ENCODE peak calls at places on chromosomes 3 and 15, in six cellular contexts. One of them, this sample, is unnamed.

GRCh38 chr3:72338082-72338941 is 509.9 kb downstream of the SHQ1 start:
- DNase-seq in SK-N-SH: no peak
- DNase-seq in K562: no peak
- DNase-seq in GM12878: no peak
- DNase-seq in HepG2: no peak
- DNase-seq in HCT116: peak; percentile 12
- DNase-seq in this sample: peak; percentile 23

GRCh38 chr3:141231923-141232861 is 567 bp downstream of the PXYLP1 start:
- DNase-seq in GM12878: no peak
- DNase-seq in SK-N-SH: peak; percentile 67
- DNase-seq in HCT116: no peak
- DNase-seq in HepG2: no peak
- DNase-seq in K562: peak; percentile 46
- DNase-seq in this sample: no peak

GRCh38 chr3:103295974-103296570 is 861.3 kb downstream of the ZPLD1 start:
- DNase-seq in K562: no peak
- DNase-seq in HCT116: peak; percentile 19
- DNase-seq in HepG2: peak; percentile 5
- DNase-seq in GM12878: no peak
- DNase-seq in SK-N-SH: peak; percentile 5
- DNase-seq in this sample: peak; percentile 18

GRCh38 chr3:18635215-18635614 is 210.1 kb upstream of the SATB1 start:
- DNase-seq in GM12878: no peak
- DNase-seq in SK-N-SH: no peak
- DNase-seq in HCT116: no peak
- DNase-seq in HepG2: no peak
- DNase-seq in K562: no peak
- DNase-seq in this sample: no peak

GRCh38 chr3:46660543-46661523 is 32.6 kb downstream of the ALS2CL start:
- DNase-seq in GM12878: no peak
- DNase-seq in SK-N-SH: peak; percentile 27
- DNase-seq in HepG2: no peak
- DNase-seq in HCT116: no peak
- DNase-seq in K562: no peak
- DNase-seq in this sample: no peak

GRCh38 chr3:58202917-58203360 is 7.8 kb downstream of the DNASE1L3 start:
- DNase-seq in HepG2: no peak
- DNase-seq in SK-N-SH: no peak
- DNase-seq in HCT116: no peak
- DNase-seq in GM12878: peak; percentile 72
- DNase-seq in K562: no peak
- DNase-seq in this sample: no peak

GRCh38 chr15:51876169-51876568 is 46.7 kb downstream of the TMOD3 start:
- DNase-seq in HepG2: no peak
- DNase-seq in K562: no peak
- DNase-seq in SK-N-SH: no peak
- DNase-seq in GM12878: no peak
- DNase-seq in HCT116: no peak
- DNase-seq in this sample: no peak

GRCh38 chr3:142275856-142276255 is 50.5 kb upstream of the GK5 start:
- DNase-seq in HepG2: no peak
- DNase-seq in HCT116: no peak
- DNase-seq in K562: no peak
- DNase-seq in SK-N-SH: no peak
- DNase-seq in GM12878: no peak
- DNase-seq in this sample: no peak

GRCh38 chr3:156418428-156418827 is 136.5 kb downstream of the SSR3 start:
- DNase-seq in HCT116: no peak
- DNase-seq in SK-N-SH: no peak
- DNase-seq in GM12878: no peak
- DNase-seq in K562: no peak
- DNase-seq in HepG2: no peak
- DNase-seq in this sample: no peak

GRCh38 chr3:129596194-129597086 is 10.0 kb downstream of the PLXND1 start:
- DNase-seq in K562: peak; percentile 35
- DNase-seq in HCT116: no peak
- DNase-seq in HepG2: peak; percentile 91
- DNase-seq in GM12878: no peak
- DNase-seq in SK-N-SH: peak; percentile 64
- DNase-seq in this sample: peak; percentile 44

DNA sequence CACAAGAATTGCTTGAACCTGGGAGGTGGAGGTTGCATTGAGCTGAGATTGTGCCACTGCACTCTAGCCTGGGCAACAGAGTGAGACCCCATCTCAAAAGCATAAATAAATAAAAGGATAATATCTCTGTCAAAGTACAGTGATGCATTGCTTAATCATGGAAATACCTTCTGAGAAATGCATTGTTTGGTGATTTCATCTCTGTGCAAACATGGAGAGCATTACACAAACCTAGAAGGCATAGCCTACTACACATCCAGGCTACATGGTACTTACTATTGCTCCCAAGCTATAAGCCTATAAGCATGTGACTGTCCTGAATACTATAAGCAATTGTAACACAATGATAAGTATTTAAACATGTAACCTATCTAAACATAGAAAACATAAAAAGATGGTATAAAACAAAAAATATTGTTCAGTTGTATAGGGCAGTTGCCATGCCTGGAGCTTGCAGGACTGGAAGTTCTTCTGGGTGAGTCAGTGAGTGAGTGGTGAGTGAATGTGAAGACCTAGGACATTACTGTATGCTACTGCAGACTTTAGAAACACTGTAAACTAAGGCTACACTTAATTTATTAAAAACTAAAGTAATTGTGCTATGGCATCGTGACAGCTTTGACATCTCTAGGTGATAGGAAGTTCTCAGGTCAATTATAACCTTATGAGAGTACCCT is 93.6 kb upstream of the SNRPN start:
- DNase-seq in GM12878: no peak
- DNase-seq in K562: no peak
- DNase-seq in HepG2: no peak
- DNase-seq in SK-N-SH: no peak
- DNase-seq in HCT116: no peak
- DNase-seq in this sample: no peak
- TF ChIP-seq REST in GM12878: no peak
- TF ChIP-seq REST in K562: no peak
- TF ChIP-seq REST in HepG2: no peak
- TF ChIP-seq REST in SK-N-SH: no peak
- TF ChIP-seq REST in HCT116: no peak
- TF ChIP-seq REST in this sample: no peak

GRCh38 chr3:149816986-149817385 is 4.0 kb downstream of the RNF13 start:
- DNase-seq in GM12878: no peak
- DNase-seq in HepG2: no peak
- DNase-seq in K562: no peak
- DNase-seq in SK-N-SH: no peak
- DNase-seq in HCT116: no peak
- DNase-seq in this sample: no peak

GRCh38 chr3:149816326-149816725 is 3.3 kb downstream of the RNF13 start:
- DNase-seq in GM12878: no peak
- DNase-seq in SK-N-SH: no peak
- DNase-seq in HCT116: no peak
- DNase-seq in K562: no peak
- DNase-seq in HepG2: no peak
- DNase-seq in this sample: no peak

GRCh38 chr3:149815728-149816127 is 2.7 kb downstream of the RNF13 start:
- DNase-seq in HCT116: no peak
- DNase-seq in GM12878: no peak
- DNase-seq in K562: no peak
- DNase-seq in HepG2: no peak
- DNase-seq in SK-N-SH: no peak
- DNase-seq in this sample: no peak

GRCh38 chr3:149813367-149814281 is 609 bp downstream of the RNF13 start:
- DNase-seq in HCT116: no peak
- DNase-seq in GM12878: no peak
- DNase-seq in K562: peak; percentile 14
- DNase-seq in SK-N-SH: peak; percentile 24
- DNase-seq in HepG2: peak; percentile 47
- DNase-seq in this sample: no peak

DNA sequence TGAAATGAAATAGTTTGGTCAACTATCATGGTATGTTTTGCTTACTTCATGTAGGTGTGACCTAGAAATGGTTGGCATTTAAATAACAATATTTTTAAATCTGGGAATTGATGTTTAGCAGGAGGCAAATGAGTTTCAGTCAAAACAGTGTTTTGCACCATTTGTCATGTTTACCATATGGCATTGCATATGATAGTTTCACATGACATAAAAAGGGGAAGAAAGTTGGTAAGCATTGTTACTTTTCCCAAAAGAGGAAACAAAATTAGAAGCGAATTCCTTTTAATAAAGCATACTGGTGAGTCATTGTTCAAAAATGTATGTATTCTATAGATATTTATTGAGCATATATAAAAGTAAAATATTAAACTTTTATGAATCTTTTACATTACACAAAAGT is 2.3 kb downstream of the RNF13 start:
- DNase-seq in K562: no peak
- DNase-seq in HCT116: no peak
- DNase-seq in GM12878: no peak
- DNase-seq in SK-N-SH: no peak
- DNase-seq in HepG2: no peak
- DNase-seq in this sample: no peak
- TF ChIP-seq MAX in K562: no peak
- TF ChIP-seq MAX in HCT116: no peak
- TF ChIP-seq MAX in GM12878: no peak
- TF ChIP-seq MAX in SK-N-SH: no peak
- TF ChIP-seq MAX in HepG2: no peak
- TF ChIP-seq MAX in this sample: no peak

DNA sequence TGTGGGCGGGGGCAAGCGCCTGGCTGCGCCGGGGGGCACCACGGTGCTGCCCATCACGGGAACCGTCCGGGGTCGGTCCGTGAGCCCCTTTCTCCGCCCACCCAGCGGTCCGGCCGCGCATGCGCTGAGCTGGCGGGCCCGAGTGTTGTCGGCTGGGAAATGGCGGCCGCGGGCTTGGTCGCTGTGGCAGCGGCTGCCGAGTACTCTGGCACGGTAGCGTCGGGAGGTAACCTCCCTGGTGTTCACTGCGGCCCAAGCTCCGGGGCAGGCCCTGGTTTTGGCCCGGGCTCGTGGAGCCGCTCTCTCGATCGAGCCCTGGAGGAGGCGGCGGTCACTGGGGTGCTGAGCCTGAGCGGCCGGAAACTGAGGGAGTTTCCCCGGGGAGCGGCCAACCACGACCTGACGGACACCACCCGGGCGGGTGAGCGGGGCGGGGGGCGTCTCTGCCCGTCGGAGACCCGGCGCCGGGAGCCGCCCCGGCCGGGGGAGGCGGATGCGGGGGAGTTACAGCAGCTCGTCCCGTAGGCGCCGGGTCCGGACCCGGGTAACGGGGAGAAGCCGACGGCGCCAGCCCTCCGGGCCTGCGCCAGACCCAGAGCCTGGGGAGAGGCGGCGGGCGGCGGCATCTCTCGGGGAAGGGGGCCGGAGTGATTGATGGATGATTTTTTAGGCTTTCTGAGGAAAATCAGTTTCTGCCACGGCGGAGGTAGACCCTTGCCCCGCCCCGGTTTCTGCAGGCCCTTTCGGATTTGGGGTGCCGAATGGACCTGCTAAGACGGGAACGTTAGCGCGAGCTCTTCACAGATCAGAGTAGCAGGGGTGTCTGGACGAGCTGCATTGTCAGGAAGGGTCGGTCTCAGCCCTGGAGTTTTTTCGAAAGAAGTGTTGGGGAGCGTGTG is at the start of gene LRCH3:
- DNase-seq in K562: peak; percentile 92
- DNase-seq in HCT116: peak; percentile 23
- DNase-seq in SK-N-SH: peak; percentile 99
- DNase-seq in HepG2: peak; percentile 56
- DNase-seq in GM12878: no peak
- DNase-seq in this sample: peak; percentile 86
- TF ChIP-seq REST in K562: peak; percentile 60
- TF ChIP-seq REST in HCT116: no peak
- TF ChIP-seq REST in SK-N-SH: peak; percentile 18
- TF ChIP-seq REST in HepG2: peak; percentile 24
- TF ChIP-seq REST in GM12878: peak; percentile 38
- TF ChIP-seq REST in this sample: no peak

GRCh38 chr3:70870576-70870975 is 558.1 kb upstream of the MDFIC2 start:
- DNase-seq in HCT116: no peak
- DNase-seq in GM12878: no peak
- DNase-seq in SK-N-SH: no peak
- DNase-seq in K562: no peak
- DNase-seq in HepG2: no peak
- DNase-seq in this sample: no peak
- TF ChIP-seq MAX in HCT116: no peak
- TF ChIP-seq MAX in GM12878: no peak
- TF ChIP-seq MAX in SK-N-SH: no peak
- TF ChIP-seq MAX in K562: no peak
- TF ChIP-seq MAX in HepG2: no peak
- TF ChIP-seq MAX in this sample: no peak

GRCh38 chr15:90000175-90000923 is 775 bp upstream of the ZNF710 start:
- DNase-seq in HCT116: no peak
- DNase-seq in HepG2: no peak
- DNase-seq in GM12878: no peak
- DNase-seq in SK-N-SH: peak; percentile 64
- DNase-seq in K562: no peak
- DNase-seq in this sample: no peak
- TF ChIP-seq REST in HCT116: no peak
- TF ChIP-seq REST in HepG2: no peak
- TF ChIP-seq REST in GM12878: no peak
- TF ChIP-seq REST in SK-N-SH: no peak
- TF ChIP-seq REST in K562: no peak
- TF ChIP-seq REST in this sample: no peak